ENCODE peak calls at places on chromosome 20, in ten cellular contexts. Z is endothelial cell of umbilical vein, F is IMR-90, L is SK-N-SH, B is mesendoderm, H is H1, O is mammary epithelial cell, K is Karpas-422, N is astrocyte, A is fibroblast of lung. P is an unnamed sample.

GRCh38 chr20:53896647-53897046 is 173.7 kb downstream of the BCAS1 start:
- DNase-seq in Z (no peak), B (no peak), K (no peak), N (no peak), F (no peak), H (no peak), A (no peak), L (no peak), O (no peak), P (no peak)

GRCh38 chr20:16528078-16528477 is 45.2 kb downstream of the KIF16B start:
- DNase-seq in L (no peak), Z (no peak), O (peak), B (peak), H (no peak), F (peak), K (no peak), A (peak), N (peak), P (peak)

GRCh38 chr20:37846573-37846972 is 56.4 kb upstream of the VSTM2L start:
- DNase-seq in F (no peak), K (no peak), O (no peak), Z (no peak), B (peak), N (no peak), L (no peak), H (peak), A (no peak), P (no peak)

GRCh38 chr20:44706371-44707258 is 8.6 kb upstream of the CCN5 start:
- DNase-seq in N (no peak), O (peak), F (peak), A (peak), L (no peak), B (no peak), Z (no peak), H (no peak), K (no peak), P (no peak)

GRCh38 chr20:44073011-44073674 is 113.8 kb downstream of the JPH2 start:
- DNase-seq in K (no peak), N (no peak), H (peak), B (no peak), A (no peak), L (no peak), F (no peak), Z (no peak), O (no peak), P (no peak)

GRCh38 chr20:433300-433975 is 25.3 kb downstream of the RBCK1 start:
- DNase-seq in H (no peak), F (no peak), B (no peak), N (no peak), L (no peak), Z (no peak), K (peak), O (peak), A (no peak), P (no peak)

GRCh38 chr20:20803011-20803410 is 90.6 kb upstream of the RALGAPA2 start:
- DNase-seq in L (no peak), F (no peak), B (no peak), N (no peak), K (no peak), Z (no peak), H (no peak), A (no peak), O (no peak), P (no peak)

GRCh38 chr20:46752639-46753235 is 43.3 kb downstream of the SLC2A10 start:
- DNase-seq in O (peak), A (peak), K (peak), L (peak), N (peak), H (peak), B (peak), F (peak), Z (peak), P (no peak)

GRCh38 chr20:32622585-32623468 is 37.7 kb upstream of the NOL4L start:
- DNase-seq in H (no peak), F (no peak), A (no peak), Z (no peak), B (no peak), N (no peak), K (no peak), L (peak), O (no peak), P (no peak)

GRCh38 chr20:56748476-56749377 is 119.6 kb downstream of the TFAP2C start:
- DNase-seq in K (no peak), Z (no peak), H (no peak), A (no peak), F (no peak), N (no peak), O (no peak), L (no peak), B (peak), P (no peak)

GRCh38 chr20:61055130-61055529 is 196.9 kb upstream of the CDH4 start:
- DNase-seq in L (no peak), H (no peak), A (no peak), Z (no peak), K (no peak), N (no peak), O (no peak), F (no peak), B (no peak), P (no peak)

GRCh38 chr20:49889943-49890650 is 25.2 kb downstream of the SPATA2 start:
- DNase-seq in N (no peak), Z (no peak), O (no peak), H (peak), B (no peak), F (no peak), L (no peak), A (no peak), K (no peak), P (no peak)

GRCh38 chr20:750801-751200 is 17.5 kb downstream of the SLC52A3 start:
- DNase-seq in B (peak), A (no peak), N (no peak), L (no peak), Z (no peak), O (no peak), F (no peak), K (peak), H (no peak), P (no peak)

GRCh38 chr20:3744806-3745685 is 12.6 kb downstream of the HSPA12B start:
- DNase-seq in Z (peak), A (peak), F (no peak), B (peak), H (peak), L (peak), N (peak), O (peak), K (peak), P (peak)

GRCh38 chr20:5316188-5317158 is at the start of gene PROKR2:
- DNase-seq in N (no peak), A (no peak), L (peak), Z (no peak), H (peak), F (no peak), O (peak), K (no peak), B (peak), P (no peak)

GRCh38 chr20:63500151-63500901 is 1.4 kb upstream of the EEF1A2 start:
- DNase-seq in N (no peak), A (no peak), F (no peak), B (no peak), O (no peak), Z (no peak), L (no peak), H (peak), K (no peak), P (no peak)

GRCh38 chr20:63500902-63501817 is 2.3 kb upstream of the EEF1A2 start:
- DNase-seq in H (peak), B (no peak), O (no peak), L (no peak), A (no peak), Z (no peak), N (no peak), F (no peak), K (no peak), P (no peak)

GRCh38 chr20:63503524-63503923 is 4.6 kb upstream of the EEF1A2 start:
- DNase-seq in H (no peak), A (no peak), N (no peak), O (no peak), F (no peak), K (no peak), Z (no peak), L (peak), B (no peak), P (no peak)

GRCh38 chr20:63502671-63503172 is 3.8 kb upstream of the EEF1A2 start:
- DNase-seq in F (no peak), Z (no peak), L (peak), B (no peak), H (peak), A (no peak), N (no peak), K (no peak), O (no peak), P (no peak)

GRCh38 chr20:63501818-63502670 is 3.2 kb upstream of the EEF1A2 start:
- DNase-seq in K (peak), N (no peak), H (peak), Z (no peak), L (peak), A (no peak), F (peak), O (no peak), B (peak), P (no peak)
- H3K27ac ChIP-seq in K (no peak), N (no peak), H (no peak), Z (no peak), L (peak), A (no peak), F (no peak), O (no peak), B (no peak), P (no peak)

GRCh38 chr20:23225407-23226060 is 125.1 kb upstream of the NXT1 start:
- DNase-seq in B (peak), A (peak), F (peak), H (no peak), L (no peak), Z (no peak), K (no peak), N (peak), O (peak), P (no peak)
- H3K9ac ChIP-seq in B (no peak), A (no peak), F (no peak), H (no peak), L (no peak), Z (no peak), K (no peak), N (no peak), O (no peak), P (no peak)

GRCh38 chr20:58213716-58214115 is 14.7 kb downstream of the ANKRD60 start:
- DNase-seq in K (no peak), A (no peak), F (no peak), O (no peak), N (no peak), Z (no peak), L (no peak), B (no peak), H (no peak), P (no peak)
- H3K4me2 ChIP-seq in K (no peak), A (no peak), F (no peak), O (no peak), N (no peak), Z (no peak), L (no peak), B (no peak), H (no peak), P (no peak)

GRCh38 chr20:35884541-35884865 is 69.8 kb downstream of the SCAND1 start:
- DNase-seq in F (no peak), A (no peak), Z (no peak), K (no peak), H (no peak), L (no peak), N (no peak), O (no peak), B (no peak), P (no peak)

GRCh38 chr20:35888659-35889058 is 65.6 kb downstream of the SCAND1 start:
- DNase-seq in O (no peak), H (no peak), Z (no peak), L (no peak), N (no peak), B (no peak), K (no peak), F (no peak), A (no peak), P (no peak)

GRCh38 chr20:35885212-35885611 is 69.1 kb downstream of the SCAND1 start:
- DNase-seq in H (no peak), B (no peak), O (no peak), L (no peak), A (no peak), F (no peak), K (no peak), Z (no peak), N (no peak), P (no peak)

GRCh38 chr20:35886537-35886936 is 67.8 kb downstream of the SCAND1 start:
- DNase-seq in H (no peak), O (no peak), N (no peak), A (no peak), L (peak), F (no peak), K (no peak), B (peak), Z (no peak), P (no peak)

GRCh38 chr20:35887393-35888064 is 66.8 kb downstream of the SCAND1 start:
- DNase-seq in N (no peak), B (no peak), H (no peak), F (no peak), Z (no peak), A (no peak), O (no peak), L (no peak), K (no peak), P (no peak)
- H3K27ac ChIP-seq in N (no peak), B (no peak), H (no peak), F (no peak), Z (no peak), A (no peak), O (no peak), L (peak), K (no peak), P (no peak)

GRCh38 chr20:13113731-13114130 is 105.0 kb downstream of the SPTLC3 start:
- DNase-seq in H (no peak), L (no peak), N (no peak), B (no peak), F (no peak), Z (no peak), K (no peak), O (no peak), A (no peak), P (no peak)

GRCh38 chr20:13119583-13119982 is 101.5 kb upstream of the ISM1 start:
- DNase-seq in Z (peak), O (peak), K (peak), A (peak), B (peak), F (peak), N (peak), L (peak), H (no peak), P (no peak)

GRCh38 chr20:13121840-13122515 is 99.1 kb upstream of the ISM1 start:
- DNase-seq in H (no peak), A (no peak), K (no peak), B (no peak), O (no peak), L (no peak), N (no peak), Z (no peak), F (no peak), P (no peak)

GRCh38 chr20:13117200-13117599 is 103.9 kb upstream of the ISM1 start:
- DNase-seq in N (no peak), B (no peak), F (no peak), A (no peak), K (no peak), O (no peak), Z (no peak), L (no peak), H (no peak), P (no peak)

GRCh38 chr20:13118676-13119075 is 102.4 kb upstream of the ISM1 start:
- DNase-seq in L (no peak), F (no peak), O (no peak), A (no peak), H (no peak), B (no peak), N (no peak), Z (no peak), K (no peak), P (no peak)
- H3K9ac ChIP-seq in L (no peak), F (no peak), O (no peak), A (no peak), H (no peak), B (no peak), N (no peak), Z (no peak), K (no peak), P (no peak)

GRCh38 chr20:19758888-19759331 is 852 bp downstream of the RIN2 start:
- DNase-seq in Z (peak), O (peak), K (peak), B (peak), A (peak), H (peak), L (peak), F (no peak), N (peak), P (no peak)

GRCh38 chr20:19760371-19760721 is 2.3 kb downstream of the RIN2 start:
- DNase-seq in O (no peak), B (no peak), H (peak), A (no peak), F (no peak), Z (no peak), L (no peak), K (no peak), N (no peak), P (no peak)

GRCh38 chr20:19757487-19757972 is 528 bp upstream of the RIN2 start:
- DNase-seq in H (peak), N (peak), F (peak), B (peak), A (peak), O (peak), K (no peak), L (peak), Z (peak), P (no peak)

GRCh38 chr20:19756756-19757486 is 1.1 kb upstream of the RIN2 start:
- DNase-seq in Z (no peak), N (no peak), F (no peak), A (no peak), B (no peak), L (no peak), K (no peak), H (no peak), O (no peak), P (no peak)

GRCh38 chr20:19757973-19758887 is at the start of gene RIN2:
- DNase-seq in B (peak), F (peak), Z (peak), N (peak), L (peak), K (no peak), O (peak), A (peak), H (peak), P (peak)
- H3K4me2 ChIP-seq in B (peak), F (peak), Z (peak), N (peak), L (peak), K (peak), O (peak), A (peak), H (peak), P (peak)

GRCh38 chr20:63277466-63278272 is 5.1 kb downstream of the ARFGAP1 start:
- DNase-seq in L (no peak), K (no peak), A (no peak), F (no peak), B (no peak), H (no peak), Z (no peak), O (no peak), N (no peak), P (no peak)
- H3K27ac ChIP-seq in L (no peak), K (no peak), A (no peak), F (no peak), B (no peak), H (no peak), Z (no peak), O (no peak), N (no peak), P (no peak)

P was measured in keratinocyte.